ENCODE peak calls at places on chromosomes 7 and 10, in ten cellular contexts. D, V, I, M, K, W, G, S, T and U are unnamed samples.

GRCh38 chr7:88758355-88759215 is 915 bp upstream of the ZNF804B start:
- DNase-seq in D (no peak), V (peak; percentile 37), I (no peak), M (peak; percentile 57), K (no peak), W (no peak), G (no peak), S (no peak), T (no peak), U (peak; percentile 17)

GRCh38 chr10:89793649-89794254 is 92.4 kb downstream of the KIF20B start:
- DNase-seq in D (no peak), V (no peak), I (peak; percentile 60), M (no peak), K (peak; percentile 83), W (no peak), G (peak; percentile 30), S (peak; percentile 45), T (peak; percentile 70), U (peak; percentile 60)

GRCh38 chr7:116988363-116988989 is 35.2 kb downstream of the ST7 start:
- DNase-seq in D (no peak), V (no peak), I (no peak), M (no peak), K (no peak), W (no peak), G (no peak), S (no peak), T (no peak), U (no peak)

GRCh38 chr7:159092701-159093121 is 52.0 kb downstream of the VIPR2 start:
- DNase-seq in D (no peak), V (no peak), I (no peak), M (no peak), K (no peak), W (peak; percentile 31), G (no peak), S (no peak), T (no peak), U (no peak)

GRCh38 chr10:33963656-33964175 is 629.2 kb upstream of the NRP1 start:
- DNase-seq in D (no peak), V (no peak), I (no peak), M (no peak), K (no peak), W (no peak), G (no peak), S (no peak), T (no peak), U (no peak)

GRCh38 chr10:102962259-102962658 is 44.2 kb downstream of the CNNM2 start:
- DNase-seq in D (no peak), V (no peak), I (no peak), M (no peak), K (peak; percentile 12), W (no peak), G (no peak), S (no peak), T (no peak), U (no peak)

GRCh38 chr7:512541-513311 is 6.9 kb downstream of the PDGFA start:
- DNase-seq in D (peak; percentile 92), V (no peak), I (no peak), M (peak; percentile 86), K (no peak), W (no peak), G (no peak), S (no peak), T (no peak), U (no peak)

GRCh38 chr7:71131256-71131752 is 640 bp upstream of the GALNT17 start:
- DNase-seq in D (no peak), V (peak; percentile 83), I (no peak), M (peak; percentile 77), K (no peak), W (peak; percentile 85), G (no peak), S (no peak), T (no peak), U (no peak)

GRCh38 chr7:3399858-3400257 is 98.8 kb downstream of the SDK1 start:
- DNase-seq in D (no peak), V (peak; percentile 78), I (no peak), M (no peak), K (no peak), W (no peak), G (no peak), S (no peak), T (peak; percentile 53), U (no peak)

GRCh38 chr10:127414024-127414423 is 135.1 kb upstream of the NPS start:
- DNase-seq in D (no peak), V (no peak), I (no peak), M (no peak), K (no peak), W (no peak), G (no peak), S (no peak), T (no peak), U (no peak)

GRCh38 chr7:1987084-1987535 is 245.6 kb downstream of the MAD1L1 start:
- DNase-seq in D (no peak), V (no peak), I (no peak), M (peak; percentile 42), K (no peak), W (no peak), G (no peak), S (no peak), T (no peak), U (no peak)

GRCh38 chr10:12349628-12350166 is 350 bp downstream of the CAMK1D start:
- DNase-seq in D (no peak), V (no peak), I (no peak), M (no peak), K (no peak), W (peak; percentile 36), G (no peak), S (no peak), T (no peak), U (peak; percentile 52)

GRCh38 chr10:12348341-12348869 is 942 bp upstream of the CAMK1D start:
- DNase-seq in D (no peak), V (peak; percentile 26), I (no peak), M (peak; percentile 89), K (no peak), W (no peak), G (no peak), S (no peak), T (peak; percentile 24), U (no peak)

GRCh38 chr10:12350167-12350872 is 973 bp downstream of the CAMK1D start:
- DNase-seq in D (peak; percentile 66), V (peak; percentile 22), I (no peak), M (peak; percentile 81), K (peak; percentile 29), W (peak; percentile 48), G (no peak), S (no peak), T (peak; percentile 48), U (peak; percentile 68)

GRCh38 chr10:12350925-12351324 is 1.6 kb downstream of the CAMK1D start:
- DNase-seq in D (no peak), V (no peak), I (no peak), M (no peak), K (no peak), W (no peak), G (no peak), S (no peak), T (no peak), U (no peak)

DNA sequence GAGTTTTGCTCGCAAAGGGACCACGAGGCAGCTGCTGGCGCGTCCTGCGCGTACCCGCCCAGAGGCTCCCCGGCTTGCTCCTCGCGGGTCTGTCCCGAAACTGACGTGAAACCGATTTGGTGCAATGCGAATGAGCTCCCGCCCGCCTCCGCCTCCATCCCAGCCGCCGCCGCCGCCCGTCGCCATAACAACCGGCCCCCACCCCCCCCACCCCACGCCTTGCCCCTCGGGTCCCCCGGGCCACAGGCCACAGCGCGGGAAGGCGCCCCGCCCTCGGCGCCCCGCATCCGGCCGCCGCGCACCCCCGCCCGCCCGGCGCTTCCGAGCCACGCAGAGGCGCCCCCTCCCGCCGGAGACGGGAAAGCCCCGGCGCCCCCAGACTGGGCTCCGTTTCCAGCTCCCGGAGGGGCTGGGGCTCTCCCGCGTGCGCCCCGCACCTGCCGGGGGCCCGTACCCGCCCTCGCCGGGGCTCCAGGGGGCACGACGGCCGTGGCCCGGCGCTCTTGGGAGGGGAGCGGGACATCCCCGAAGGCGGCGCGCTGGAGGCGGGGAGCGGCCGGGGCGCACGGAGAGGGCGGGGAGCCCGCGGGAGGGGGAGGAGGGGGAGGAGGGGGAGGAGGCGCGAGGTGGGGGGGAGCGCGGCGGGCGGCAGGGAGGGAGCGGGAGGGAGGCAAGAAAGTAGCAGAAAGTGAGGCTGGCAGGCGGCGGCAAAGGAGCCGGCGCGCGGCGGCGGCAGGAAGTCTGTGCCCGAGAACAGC is at the start of gene CAMK1D:
- DNase-seq in D (peak; percentile 90), V (peak; percentile 84), I (peak; percentile 63), M (peak; percentile 96), K (peak; percentile 53), W (peak; percentile 78), G (no peak), S (no peak), T (peak; percentile 70), U (peak; percentile 92)
- TF ChIP-seq CTCF in D (peak; percentile 24), V (no peak), I (peak; percentile 62), M (no peak), K (peak; percentile 42), W (no peak), G (peak; percentile 15), S (peak; percentile 12), T (peak; percentile 16), U (peak; percentile 32)

GRCh38 chr10:124249812-124250432 is 156.5 kb upstream of the CHST15 start:
- DNase-seq in D (peak; percentile 13), V (no peak), I (no peak), M (no peak), K (no peak), W (no peak), G (no peak), S (no peak), T (no peak), U (no peak)
- TF ChIP-seq CTCF in D (no peak), V (peak; percentile 60), I (peak; percentile 58), M (peak; percentile 6), K (no peak), W (no peak), G (peak; percentile 21), S (peak; percentile 13), T (no peak), U (peak; percentile 29)

DNA sequence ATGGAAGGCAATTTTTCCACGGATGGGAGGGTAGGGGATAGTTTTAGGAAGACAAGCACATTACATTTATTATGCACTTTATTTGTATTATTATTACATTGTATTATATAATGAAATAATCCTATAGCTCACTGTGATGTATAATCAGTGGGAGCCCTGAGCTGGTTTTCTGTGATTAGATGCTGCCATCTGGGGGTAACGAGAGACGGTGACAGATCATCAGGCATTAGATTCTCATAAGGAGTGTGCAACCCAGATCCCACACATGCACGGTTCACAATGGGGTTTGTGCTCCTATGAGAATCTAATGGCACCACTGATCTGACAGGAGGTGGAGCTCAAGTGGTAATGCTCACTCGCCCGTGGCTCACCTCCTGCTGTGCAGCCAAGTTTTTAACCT is 103.9 kb upstream of the STK17A start:
- DNase-seq in D (no peak), V (no peak), I (no peak), M (no peak), K (no peak), W (no peak), G (no peak), S (no peak), T (no peak), U (no peak)
- TF ChIP-seq CTCF in D (no peak), V (no peak), I (no peak), M (no peak), K (no peak), W (no peak), G (peak; percentile 17), S (no peak), T (no peak), U (peak; percentile 30)

GRCh38 chr10:68603766-68604165 is 43.6 kb downstream of the TET1 start:
- DNase-seq in D (no peak), V (no peak), I (no peak), M (no peak), K (no peak), W (no peak), G (no peak), S (no peak), T (no peak), U (no peak)
- TF ChIP-seq CTCF in D (no peak), V (no peak), I (no peak), M (no peak), K (no peak), W (no peak), G (no peak), S (no peak), T (no peak), U (no peak)

GRCh38 chr10:68333058-68333395 is 299 bp upstream of the PBLD start:
- DNase-seq in D (no peak), V (no peak), I (no peak), M (no peak), K (no peak), W (no peak), G (no peak), S (no peak), T (no peak), U (no peak)
- TF ChIP-seq CTCF in D (no peak), V (no peak), I (peak; percentile 16), M (no peak), K (peak; percentile 9), W (no peak), G (no peak), S (no peak), T (no peak), U (no peak)